ENCODE peak calls at places on chromosomes 11 and 22, in four cellular contexts. P is effector memory CD4-positive, alpha-beta T cell; J is endothelial cell of umbilical vein; L is upper lobe of right lung. U is an unnamed sample.

GRCh38 chr22:44728761-44729261 is 23.6 kb upstream of the ARHGAP8 start:
- DNase-seq in P (no peak), J (no peak), L (no peak), U (no peak)

GRCh38 chr22:23539135-23539838 is 40.8 kb downstream of the IGLL1 start:
- DNase-seq in P (peak; percentile 47), J (peak; percentile 86), L (peak; percentile 81), U (peak; percentile 67)

GRCh38 chr11:36155770-36156485 is 133.3 kb downstream of the COMMD9 start:
- DNase-seq in P (no peak), J (peak; percentile 70), L (no peak), U (no peak)

GRCh38 chr11:105022998-105023397 is at the start of gene CASP5:
- DNase-seq in P (no peak), J (no peak), L (no peak), U (no peak)

GRCh38 chr22:20272700-20273099 is 4.6 kb upstream of the RTN4R start:
- DNase-seq in P (no peak), J (no peak), L (no peak), U (no peak)

GRCh38 chr22:17266261-17266971 is 47.2 kb upstream of the ADA2 start:
- DNase-seq in P (no peak), J (no peak), L (no peak), U (no peak)

GRCh38 chr11:26947904-26948639 is 45.8 kb upstream of the FIBIN start:
- DNase-seq in P (no peak), J (no peak), L (no peak), U (no peak)

GRCh38 chr22:35467788-35468187 is 67.8 kb downstream of the MCM5 start:
- DNase-seq in P (no peak), J (peak; percentile 90), L (peak; percentile 69), U (no peak)

GRCh38 chr22:38270091-38270972 is 2.5 kb downstream of the TMEM184B start:
- DNase-seq in P (no peak), J (no peak), L (no peak), U (no peak)

GRCh38 chr11:124791626-124792341 is 8.4 kb downstream of the MSANTD2 start:
- DNase-seq in P (no peak), J (no peak), L (no peak), U (no peak)

GRCh38 chr11:8092587-8093424 is 11.8 kb downstream of the TUB start:
- DNase-seq in P (no peak), J (peak; percentile 61), L (no peak), U (peak; percentile 48)

GRCh38 chr22:19986410-19987341 is 29.9 kb downstream of the ARVCF start:
- DNase-seq in P (peak; percentile 37), J (peak; percentile 77), L (peak; percentile 91), U (peak; percentile 53)

GRCh38 chr11:106152824-106153223 is 75.4 kb downstream of the AASDHPPT start:
- DNase-seq in P (no peak), J (no peak), L (no peak), U (no peak)

GRCh38 chr11:65425105-65425970 is 2.7 kb downstream of the NEAT1 start:
- DNase-seq in P (peak; percentile 84), J (peak; percentile 65), L (peak; percentile 53), U (peak; percentile 95)

GRCh38 chr11:8801121-8801520 is 109.9 kb upstream of the AKIP1 start:
- DNase-seq in P (no peak), J (no peak), L (no peak), U (no peak)

GRCh38 chr11:123211134-123211879 is 16.3 kb upstream of the CLMP start:
- DNase-seq in P (no peak), J (no peak), L (no peak), U (no peak)

GRCh38 chr22:36197601-36198146 is 3.9 kb downstream of the APOL4 start:
- DNase-seq in P (no peak), J (no peak), L (no peak), U (no peak)

GRCh38 chr11:63791495-63792167 is 21.6 kb upstream of the SPINDOC start:
- DNase-seq in P (no peak), J (no peak), L (no peak), U (no peak)

GRCh38 chr11:63713776-63714175 is 32.5 kb downstream of the RTN3 start:
- DNase-seq in P (no peak), J (no peak), L (no peak), U (no peak)

GRCh38 chr22:42892571-42893316 is 35.7 kb upstream of the ARFGAP3 start:
- DNase-seq in P (no peak), J (no peak), L (no peak), U (no peak)

GRCh38 chr11:116225784-116226410 is 546.9 kb downstream of the BUD13 start:
- DNase-seq in P (no peak), J (no peak), L (no peak), U (no peak)

GRCh38 chr11:27524155-27524554 is 17.6 kb upstream of the LIN7C start:
- DNase-seq in P (no peak), J (no peak), L (no peak), U (no peak)

GRCh38 chr22:36145881-36146280 is 14.7 kb downstream of the APOL3 start:
- DNase-seq in P (no peak), J (no peak), L (no peak), U (no peak)

GRCh38 chr11:10413268-10413667 is 41.8 kb upstream of the AMPD3 start:
- DNase-seq in P (peak; percentile 13), J (peak; percentile 20), L (no peak), U (peak; percentile 38)

GRCh38 chr11:68880851-68881250 is 22.8 kb downstream of the MRPL21 start:
- DNase-seq in P (no peak), J (no peak), L (peak; percentile 29), U (no peak)

GRCh38 chr11:21177379-21177778 is 508.0 kb downstream of the NELL1 start:
- DNase-seq in P (no peak), J (no peak), L (no peak), U (no peak)

GRCh38 chr22:44309137-44309536 is 3.6 kb downstream of the SHISAL1 start:
- DNase-seq in P (no peak), J (peak; percentile 29), L (no peak), U (no peak)

GRCh38 chr11:27700351-27701261 is at the start of gene BDNF:
- DNase-seq in P (no peak), J (peak; percentile 55), L (peak; percentile 65), U (no peak)

GRCh38 chr11:67370351-67371076 is 2.9 kb downstream of the CLCF1 start:
- DNase-seq in P (no peak), J (no peak), L (no peak), U (no peak)

GRCh38 chr11:112249871-112250590 is 10.6 kb downstream of the PLET1 start:
- DNase-seq in P (no peak), J (no peak), L (no peak), U (no peak)

GRCh38 chr11:60629399-60629798 is 70.0 kb upstream of the MS4A8 start:
- DNase-seq in P (no peak), J (no peak), L (no peak), U (no peak)

DNA sequence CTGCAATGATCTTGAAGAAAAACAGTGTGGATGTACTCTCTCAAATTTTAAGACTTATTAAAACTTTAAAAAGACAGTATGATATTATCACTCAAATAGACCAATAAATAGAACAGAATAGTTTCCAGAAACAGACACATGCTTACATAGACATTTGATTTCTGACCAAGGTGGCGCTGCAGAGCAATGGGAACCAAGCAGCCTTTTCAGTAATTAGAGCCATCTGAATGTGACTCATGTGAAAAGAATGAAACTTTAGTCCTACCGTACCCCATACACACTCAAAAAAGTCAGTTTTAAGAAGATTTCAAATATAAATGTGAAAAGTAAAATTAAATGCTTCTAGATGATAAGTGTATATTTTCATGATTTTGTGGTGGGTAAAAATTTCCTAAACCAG is 74.2 kb upstream of the MS4A8 start:
- DNase-seq in P (no peak), J (peak; percentile 52), L (no peak), U (no peak)
- H3K27ac ChIP-seq in P (no peak overlapping the region), J (no peak overlapping the region), L (no peak overlapping the region), U (no peak overlapping the region)

DNA sequence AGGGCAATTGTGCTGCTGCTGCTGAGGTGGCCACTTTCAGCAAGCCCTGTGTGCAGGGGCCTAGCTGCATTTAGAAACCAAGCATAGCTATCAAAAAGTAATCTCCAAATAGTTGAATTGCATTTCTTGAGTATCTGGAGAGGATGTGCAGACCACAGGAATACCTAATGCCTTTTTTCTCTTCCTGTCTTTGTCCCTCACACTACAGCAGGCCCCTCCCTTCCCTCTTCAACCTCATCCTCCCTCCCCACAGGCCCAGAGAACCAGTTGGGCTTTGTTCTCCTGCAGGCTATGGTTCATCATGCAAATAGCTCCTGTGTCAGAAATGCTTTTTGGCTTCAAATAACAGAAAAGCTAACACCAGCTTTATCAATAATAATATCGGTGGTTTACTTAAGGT is 47.7 kb downstream of the DKK3 start:
- DNase-seq in P (no peak), J (no peak), L (no peak), U (peak; percentile 42)
- H3K27ac ChIP-seq in P (no peak overlapping the region), J (no peak overlapping the region), L (no peak overlapping the region), U (no peak overlapping the region)

GRCh38 chr22:21816787-21817496 is 50.5 kb downstream of the MAPK1 start:
- DNase-seq in P (no peak), J (peak; percentile 95), L (no peak), U (no peak)
- H3K27ac ChIP-seq in P (peak overlapping the region; percentile 78), J (peak overlapping the region; percentile 96), L (peak overlapping the region; percentile 87), U (peak overlapping the region; percentile 71)

DNA sequence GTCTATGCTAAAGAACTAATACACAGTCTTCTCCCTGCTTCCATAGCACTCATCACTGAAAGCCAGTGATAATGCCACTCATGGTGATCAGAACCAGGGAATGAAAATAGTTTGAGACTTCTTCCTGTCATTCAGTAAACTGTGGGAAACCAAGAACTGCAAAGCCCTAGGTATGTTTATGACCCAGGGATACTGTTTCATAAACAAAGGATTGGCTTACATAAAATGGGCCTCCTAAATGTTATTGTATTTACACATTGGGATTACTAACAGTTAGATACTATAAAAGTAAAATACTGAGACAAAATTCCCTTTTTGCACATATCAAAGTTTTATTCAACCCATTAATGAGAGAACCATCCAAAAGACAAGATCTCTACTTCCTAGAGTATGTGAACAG is 21.3 kb upstream of the CWF19L2 start:
- DNase-seq in P (no peak), J (no peak), L (no peak), U (no peak)
- H3K27ac ChIP-seq in P (no peak overlapping the region), J (no peak overlapping the region), L (no peak overlapping the region), U (no peak overlapping the region)